ENCODE peak calls at places on chromosomes 7 and 10, in nine cellular contexts. One of them, this sample, is unnamed.
A peak's percentile ranks its signal among the peaks of the same experiment; 100 is the strongest.

GRCh38 chr10:109773818-109774440 is 149.4 kb downstream of the XPNPEP1 start:
- DNase-seq in GM23338: peak; percentile 60
- DNase-seq in HL-60: no peak
- DNase-seq in Peyer's patch: no peak
- DNase-seq in A673: peak; percentile 71
- DNase-seq in endothelial cell of umbilical vein: peak; percentile 19
- DNase-seq in psoas muscle: no peak
- DNase-seq in GM12865: peak; percentile 34
- DNase-seq in fibroblast of lung: peak; percentile 12
- DNase-seq in this sample: no peak

GRCh38 chr10:47184273-47184672 is 115.7 kb upstream of the GDF10 start:
- DNase-seq in A673: no peak
- DNase-seq in endothelial cell of umbilical vein: no peak
- DNase-seq in psoas muscle: no peak
- DNase-seq in fibroblast of lung: no peak
- DNase-seq in Peyer's patch: no peak
- DNase-seq in HL-60: no peak
- DNase-seq in GM23338: no peak
- DNase-seq in GM12865: no peak
- DNase-seq in this sample: no peak

GRCh38 chr10:126160971-126161630 is 227.2 kb downstream of the ADAM12 start:
- DNase-seq in A673: no peak
- DNase-seq in psoas muscle: no peak
- DNase-seq in endothelial cell of umbilical vein: no peak
- DNase-seq in fibroblast of lung: no peak
- DNase-seq in HL-60: no peak
- DNase-seq in GM12865: no peak
- DNase-seq in GM23338: peak; percentile 48
- DNase-seq in Peyer's patch: no peak
- DNase-seq in this sample: no peak

GRCh38 chr7:149733131-149733531 is 40.3 kb downstream of the ZNF467 start:
- DNase-seq in GM23338: no peak
- DNase-seq in psoas muscle: no peak
- DNase-seq in endothelial cell of umbilical vein: no peak
- DNase-seq in GM12865: no peak
- DNase-seq in A673: no peak
- DNase-seq in fibroblast of lung: no peak
- DNase-seq in HL-60: no peak
- DNase-seq in Peyer's patch: no peak
- DNase-seq in this sample: no peak

GRCh38 chr10:34761443-34761842 is 53.7 kb downstream of the PARD3 start:
- DNase-seq in HL-60: no peak
- DNase-seq in endothelial cell of umbilical vein: no peak
- DNase-seq in Peyer's patch: no peak
- DNase-seq in psoas muscle: no peak
- DNase-seq in A673: no peak
- DNase-seq in GM23338: no peak
- DNase-seq in GM12865: no peak
- DNase-seq in fibroblast of lung: no peak
- DNase-seq in this sample: no peak

GRCh38 chr10:15588635-15589081 is 131.1 kb downstream of the ITGA8 start:
- DNase-seq in HL-60: no peak
- DNase-seq in GM12865: no peak
- DNase-seq in psoas muscle: no peak
- DNase-seq in endothelial cell of umbilical vein: peak; percentile 46
- DNase-seq in GM23338: no peak
- DNase-seq in fibroblast of lung: no peak
- DNase-seq in Peyer's patch: no peak
- DNase-seq in A673: no peak
- DNase-seq in this sample: no peak

GRCh38 chr7:122248472-122248871 is 56.1 kb downstream of the FEZF1 start:
- DNase-seq in psoas muscle: no peak
- DNase-seq in Peyer's patch: no peak
- DNase-seq in A673: no peak
- DNase-seq in fibroblast of lung: peak; percentile 20
- DNase-seq in HL-60: no peak
- DNase-seq in GM12865: no peak
- DNase-seq in endothelial cell of umbilical vein: no peak
- DNase-seq in GM23338: no peak
- DNase-seq in this sample: no peak

GRCh38 chr10:79243211-79244067 is 103.8 kb upstream of the PPIF start:
- DNase-seq in psoas muscle: peak; percentile 67
- DNase-seq in Peyer's patch: peak; percentile 87
- DNase-seq in GM12865: peak; percentile 89
- DNase-seq in endothelial cell of umbilical vein: peak; percentile 44
- DNase-seq in GM23338: peak; percentile 80
- DNase-seq in HL-60: peak; percentile 70
- DNase-seq in A673: peak; percentile 81
- DNase-seq in fibroblast of lung: peak; percentile 51
- DNase-seq in this sample: no peak

GRCh38 chr7:83155407-83155806 is 7.3 kb downstream of the PCLO start:
- DNase-seq in GM23338: no peak
- DNase-seq in GM12865: no peak
- DNase-seq in fibroblast of lung: no peak
- DNase-seq in psoas muscle: no peak
- DNase-seq in A673: no peak
- DNase-seq in Peyer's patch: no peak
- DNase-seq in endothelial cell of umbilical vein: no peak
- DNase-seq in HL-60: no peak
- DNase-seq in this sample: no peak

GRCh38 chr10:102231357-102232318 is 5.5 kb downstream of the ELOVL3 start:
- DNase-seq in GM23338: peak; percentile 85
- DNase-seq in fibroblast of lung: no peak
- DNase-seq in A673: peak; percentile 50
- DNase-seq in endothelial cell of umbilical vein: peak; percentile 19
- DNase-seq in HL-60: peak; percentile 50
- DNase-seq in GM12865: peak; percentile 54
- DNase-seq in Peyer's patch: no peak
- DNase-seq in psoas muscle: peak; percentile 68
- DNase-seq in this sample: peak; percentile 79

GRCh38 chr10:60155945-60156683 is 233.6 kb downstream of the ANK3 start:
- DNase-seq in A673: no peak
- DNase-seq in Peyer's patch: no peak
- DNase-seq in GM23338: no peak
- DNase-seq in fibroblast of lung: no peak
- DNase-seq in psoas muscle: no peak
- DNase-seq in GM12865: no peak
- DNase-seq in endothelial cell of umbilical vein: no peak
- DNase-seq in HL-60: no peak
- DNase-seq in this sample: no peak

GRCh38 chr7:112855227-112855626 is 65.0 kb upstream of the TMEM168 start:
- DNase-seq in HL-60: no peak
- DNase-seq in Peyer's patch: no peak
- DNase-seq in A673: no peak
- DNase-seq in GM23338: no peak
- DNase-seq in GM12865: no peak
- DNase-seq in fibroblast of lung: no peak
- DNase-seq in psoas muscle: no peak
- DNase-seq in endothelial cell of umbilical vein: no peak
- DNase-seq in this sample: no peak

GRCh38 chr7:24971333-24972165 is 8.4 kb downstream of the OSBPL3 start:
- DNase-seq in Peyer's patch: no peak
- DNase-seq in HL-60: no peak
- DNase-seq in A673: no peak
- DNase-seq in endothelial cell of umbilical vein: peak; percentile 56
- DNase-seq in GM23338: no peak
- DNase-seq in fibroblast of lung: peak; percentile 98
- DNase-seq in GM12865: peak; percentile 23
- DNase-seq in psoas muscle: peak; percentile 53
- DNase-seq in this sample: no peak

GRCh38 chr7:151491859-151492258 is 27.8 kb downstream of the RHEB start:
- DNase-seq in fibroblast of lung: peak; percentile 94
- DNase-seq in GM23338: no peak
- DNase-seq in GM12865: no peak
- DNase-seq in A673: no peak
- DNase-seq in psoas muscle: no peak
- DNase-seq in Peyer's patch: no peak
- DNase-seq in HL-60: no peak
- DNase-seq in endothelial cell of umbilical vein: no peak
- DNase-seq in this sample: no peak

GRCh38 chr10:114311023-114311422 is 72.0 kb downstream of the VWA2 start:
- DNase-seq in Peyer's patch: no peak
- DNase-seq in endothelial cell of umbilical vein: no peak
- DNase-seq in A673: no peak
- DNase-seq in fibroblast of lung: no peak
- DNase-seq in GM12865: no peak
- DNase-seq in psoas muscle: no peak
- DNase-seq in GM23338: no peak
- DNase-seq in HL-60: no peak
- DNase-seq in this sample: no peak

GRCh38 chr10:122271076-122271475 is at the start of gene BTBD16:
- DNase-seq in fibroblast of lung: no peak
- DNase-seq in GM12865: no peak
- DNase-seq in Peyer's patch: no peak
- DNase-seq in psoas muscle: no peak
- DNase-seq in A673: no peak
- DNase-seq in endothelial cell of umbilical vein: no peak
- DNase-seq in HL-60: no peak
- DNase-seq in GM23338: no peak
- DNase-seq in this sample: peak; percentile 52

GRCh38 chr10:26216949-26217395 is 398 bp downstream of the GAD2 start:
- DNase-seq in psoas muscle: no peak
- DNase-seq in HL-60: no peak
- DNase-seq in fibroblast of lung: no peak
- DNase-seq in endothelial cell of umbilical vein: no peak
- DNase-seq in GM23338: no peak
- DNase-seq in GM12865: no peak
- DNase-seq in A673: no peak
- DNase-seq in Peyer's patch: no peak
- DNase-seq in this sample: no peak

GRCh38 chr7:7333610-7334009 is 151.3 kb downstream of the C1GALT1 start:
- DNase-seq in Peyer's patch: no peak
- DNase-seq in A673: no peak
- DNase-seq in fibroblast of lung: no peak
- DNase-seq in HL-60: no peak
- DNase-seq in psoas muscle: no peak
- DNase-seq in GM12865: no peak
- DNase-seq in GM23338: no peak
- DNase-seq in endothelial cell of umbilical vein: no peak
- DNase-seq in this sample: no peak

GRCh38 chr7:7327423-7327822 is 145.1 kb downstream of the C1GALT1 start:
- DNase-seq in psoas muscle: no peak
- DNase-seq in GM12865: no peak
- DNase-seq in GM23338: no peak
- DNase-seq in endothelial cell of umbilical vein: no peak
- DNase-seq in A673: no peak
- DNase-seq in HL-60: no peak
- DNase-seq in fibroblast of lung: no peak
- DNase-seq in Peyer's patch: no peak
- DNase-seq in this sample: no peak

GRCh38 chr7:7329321-7329720 is 147.0 kb downstream of the C1GALT1 start:
- DNase-seq in endothelial cell of umbilical vein: no peak
- DNase-seq in GM12865: no peak
- DNase-seq in HL-60: no peak
- DNase-seq in A673: no peak
- DNase-seq in fibroblast of lung: no peak
- DNase-seq in GM23338: no peak
- DNase-seq in psoas muscle: no peak
- DNase-seq in Peyer's patch: no peak
- DNase-seq in this sample: peak; percentile 56

GRCh38 chr7:7331523-7331922 is 149.2 kb downstream of the C1GALT1 start:
- DNase-seq in GM23338: no peak
- DNase-seq in HL-60: no peak
- DNase-seq in fibroblast of lung: no peak
- DNase-seq in Peyer's patch: no peak
- DNase-seq in GM12865: no peak
- DNase-seq in endothelial cell of umbilical vein: no peak
- DNase-seq in A673: no peak
- DNase-seq in psoas muscle: no peak
- DNase-seq in this sample: no peak

GRCh38 chr7:7330997-7331396 is 148.7 kb downstream of the C1GALT1 start:
- DNase-seq in endothelial cell of umbilical vein: no peak
- DNase-seq in fibroblast of lung: no peak
- DNase-seq in HL-60: no peak
- DNase-seq in GM12865: peak; percentile 9
- DNase-seq in A673: no peak
- DNase-seq in GM23338: peak; percentile 26
- DNase-seq in Peyer's patch: no peak
- DNase-seq in psoas muscle: no peak
- DNase-seq in this sample: no peak
- TF ChIP-seq CTCF in endothelial cell of umbilical vein: no peak
- TF ChIP-seq CTCF in fibroblast of lung: no peak
- TF ChIP-seq CTCF in HL-60: no peak
- TF ChIP-seq CTCF in GM12865: no peak
- TF ChIP-seq CTCF in A673: no peak
- TF ChIP-seq CTCF in GM23338: peak; percentile 60
- TF ChIP-seq CTCF in Peyer's patch: no peak
- TF ChIP-seq CTCF in psoas muscle: no peak
- TF ChIP-seq CTCF in this sample: no peak

DNA sequence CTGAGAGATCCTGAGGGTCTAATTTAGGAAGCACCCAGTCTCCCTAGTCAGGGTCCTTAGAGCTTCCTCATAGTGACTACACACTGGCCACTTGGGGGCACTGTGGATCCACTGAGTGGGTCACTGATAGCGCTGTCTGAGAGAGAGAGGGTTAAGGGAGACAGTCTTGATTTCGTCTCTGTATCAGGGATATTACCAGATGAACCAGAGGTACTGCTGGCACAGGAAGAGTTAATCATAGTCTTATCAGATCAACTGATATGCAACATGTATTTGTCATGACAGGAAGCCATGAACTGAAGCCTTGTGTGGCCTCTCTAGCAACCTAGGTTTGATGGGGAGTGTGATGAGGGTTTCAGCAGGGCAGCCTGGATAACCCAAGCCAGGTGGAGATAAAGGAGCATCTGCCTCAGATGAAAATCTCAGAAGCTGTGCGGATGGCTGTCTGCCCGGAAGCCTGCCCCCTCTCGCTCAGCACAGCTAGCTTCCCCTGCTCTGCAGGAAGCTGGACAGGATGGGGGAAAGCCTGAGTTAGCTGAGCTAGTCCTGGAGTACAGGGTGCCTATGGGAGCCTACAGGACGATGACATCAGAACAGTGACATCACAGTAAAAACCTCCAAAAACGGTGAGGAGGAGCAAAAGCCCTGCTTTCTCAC is 214.0 kb upstream of the PRSS1 start:
- DNase-seq in GM23338: peak; percentile 94
- DNase-seq in Peyer's patch: peak; percentile 44
- DNase-seq in endothelial cell of umbilical vein: peak; percentile 86
- DNase-seq in HL-60: peak; percentile 27
- DNase-seq in GM12865: peak; percentile 68
- DNase-seq in A673: peak; percentile 80
- DNase-seq in fibroblast of lung: peak; percentile 81
- DNase-seq in psoas muscle: peak; percentile 86
- DNase-seq in this sample: no peak
- H3K4me3 ChIP-seq in GM23338: no peak overlapping the region
- H3K4me3 ChIP-seq in Peyer's patch: no peak overlapping the region
- H3K4me3 ChIP-seq in endothelial cell of umbilical vein: no peak overlapping the region
- H3K4me3 ChIP-seq in HL-60: no peak overlapping the region
- H3K4me3 ChIP-seq in GM12865: no peak overlapping the region
- H3K4me3 ChIP-seq in A673: no peak overlapping the region
- H3K4me3 ChIP-seq in fibroblast of lung: no peak overlapping the region
- H3K4me3 ChIP-seq in psoas muscle: no peak overlapping the region
- H3K4me3 ChIP-seq in this sample: no peak overlapping the region

GRCh38 chr10:530717-531116 is 158.8 kb downstream of the DIP2C start:
- DNase-seq in HL-60: no peak
- DNase-seq in Peyer's patch: no peak
- DNase-seq in fibroblast of lung: no peak
- DNase-seq in endothelial cell of umbilical vein: no peak
- DNase-seq in A673: no peak
- DNase-seq in psoas muscle: no peak
- DNase-seq in GM23338: no peak
- DNase-seq in GM12865: no peak
- DNase-seq in this sample: no peak
- TF ChIP-seq CTCF in HL-60: no peak
- TF ChIP-seq CTCF in Peyer's patch: no peak
- TF ChIP-seq CTCF in fibroblast of lung: no peak
- TF ChIP-seq CTCF in endothelial cell of umbilical vein: no peak
- TF ChIP-seq CTCF in A673: no peak
- TF ChIP-seq CTCF in psoas muscle: no peak
- TF ChIP-seq CTCF in GM23338: no peak
- TF ChIP-seq CTCF in GM12865: no peak
- TF ChIP-seq CTCF in this sample: no peak

GRCh38 chr10:22672594-22673392 is 41.6 kb downstream of the PIP4K2A start:
- DNase-seq in endothelial cell of umbilical vein: no peak
- DNase-seq in fibroblast of lung: peak; percentile 10
- DNase-seq in HL-60: no peak
- DNase-seq in GM12865: no peak
- DNase-seq in Peyer's patch: no peak
- DNase-seq in psoas muscle: no peak
- DNase-seq in GM23338: no peak
- DNase-seq in A673: no peak
- DNase-seq in this sample: no peak
- H3K4me3 ChIP-seq in endothelial cell of umbilical vein: no peak overlapping the region
- H3K4me3 ChIP-seq in fibroblast of lung: no peak overlapping the region
- H3K4me3 ChIP-seq in HL-60: no peak overlapping the region
- H3K4me3 ChIP-seq in GM12865: no peak overlapping the region
- H3K4me3 ChIP-seq in Peyer's patch: no peak overlapping the region
- H3K4me3 ChIP-seq in psoas muscle: no peak overlapping the region
- H3K4me3 ChIP-seq in GM23338: peak overlapping the region; percentile 1
- H3K4me3 ChIP-seq in A673: no peak overlapping the region
- H3K4me3 ChIP-seq in this sample: no peak overlapping the region